ENCODE peak calls at places on chromosomes 3 and 15, in seven cellular contexts. W is adrenal gland, V is IMR-90, H is tibial nerve, X is body of pancreas, I is transverse colon, Y is testis. E is an unnamed sample. For H3K4me1, the result is how much of the 10 kb centered on the place peaks cover.

GRCh38 chr15:74821790-74822158 is 4.7 kb upstream of the CPLX3 start:
- DNase-seq in Y (no peak), I (no peak), X (no peak), V (no peak), H (no peak), W (no peak), E (no peak)

GRCh38 chr3:194587438-194587931 is 45.7 kb downstream of the TMEM44 start:
- DNase-seq in X (no peak), I (no peak), W (peak), V (peak), Y (no peak), H (no peak), E (no peak)

GRCh38 chr3:189349772-189350171 is 178.0 kb downstream of the TPRG1 start:
- DNase-seq in V (no peak), H (no peak), W (no peak), Y (no peak), X (no peak), I (no peak), E (no peak)

GRCh38 chr3:182686033-182686886 is 107.0 kb upstream of the ATP11B start:
- DNase-seq in W (no peak), H (no peak), V (no peak), I (no peak), X (no peak), Y (no peak), E (no peak)

GRCh38 chr15:59532770-59533379 is 78.7 kb upstream of the GCNT3 start:
- DNase-seq in Y (peak), W (peak), I (peak), X (peak), V (peak), H (no peak), E (peak)

GRCh38 chr3:141401584-141402475 is 33.5 kb downstream of the ZBTB38 start:
- DNase-seq in W (no peak), V (no peak), I (peak), H (no peak), Y (peak), X (peak), E (no peak)

GRCh38 chr3:8303466-8303865 is 198.2 kb upstream of the LMCD1 start:
- DNase-seq in W (peak), V (peak), H (no peak), Y (no peak), X (no peak), I (no peak), E (no peak)

GRCh38 chr3:188099907-188100306 is 54.0 kb upstream of the LPP start:
- DNase-seq in X (no peak), W (no peak), V (no peak), H (no peak), I (no peak), Y (no peak), E (no peak)

GRCh38 chr3:46545695-46546630 is 20.1 kb downstream of the LRRC2 start:
- DNase-seq in H (no peak), X (no peak), W (no peak), V (no peak), Y (no peak), I (no peak), E (no peak)

GRCh38 chr3:102090646-102091045 is 241.3 kb downstream of the NFKBIZ start:
- DNase-seq in Y (no peak), I (no peak), W (no peak), V (peak), X (no peak), H (no peak), E (no peak)

DNA sequence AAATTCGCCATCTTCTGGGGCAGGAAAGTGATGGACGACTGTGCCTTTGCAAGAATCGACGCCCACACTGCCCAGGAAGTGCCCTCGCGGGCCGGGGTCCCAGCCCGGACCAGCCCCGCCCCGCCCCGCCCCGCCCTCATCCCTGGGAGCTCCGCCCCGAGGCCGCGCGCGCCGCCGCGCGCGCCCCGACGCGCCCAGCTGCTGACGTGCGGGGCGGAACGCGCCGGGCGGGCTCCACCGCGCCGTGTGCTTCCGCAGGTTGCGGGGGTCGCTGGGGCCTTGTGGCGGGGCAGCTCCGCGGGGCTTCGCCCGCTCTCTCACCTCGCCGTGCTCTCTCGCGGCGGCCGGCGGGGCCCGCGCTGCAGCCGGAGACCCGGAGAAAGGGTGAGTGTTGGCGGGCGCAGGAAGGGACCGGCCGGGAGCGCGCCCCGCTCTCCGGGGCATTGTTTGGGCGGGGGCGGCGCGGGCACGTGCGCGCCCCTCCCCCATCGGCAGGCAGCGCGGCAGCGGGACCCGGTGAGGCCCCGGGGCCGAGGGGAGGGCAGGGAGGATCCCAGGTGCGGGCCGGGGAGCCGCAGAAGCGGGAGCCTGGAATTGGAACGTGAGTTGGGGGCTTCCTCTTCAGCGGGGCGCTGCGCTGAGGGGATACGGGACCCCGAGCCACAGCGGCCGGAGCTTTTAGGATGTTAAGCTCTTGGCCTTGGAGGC is at the start of gene YEATS2:
- DNase-seq in W (peak), X (peak), V (peak), I (peak), H (no peak), Y (peak), E (peak)
- TF ChIP-seq POLR2A in W (no peak), X (peak), V (peak), I (peak), H (peak), Y (no peak), E (no peak)

DNA sequence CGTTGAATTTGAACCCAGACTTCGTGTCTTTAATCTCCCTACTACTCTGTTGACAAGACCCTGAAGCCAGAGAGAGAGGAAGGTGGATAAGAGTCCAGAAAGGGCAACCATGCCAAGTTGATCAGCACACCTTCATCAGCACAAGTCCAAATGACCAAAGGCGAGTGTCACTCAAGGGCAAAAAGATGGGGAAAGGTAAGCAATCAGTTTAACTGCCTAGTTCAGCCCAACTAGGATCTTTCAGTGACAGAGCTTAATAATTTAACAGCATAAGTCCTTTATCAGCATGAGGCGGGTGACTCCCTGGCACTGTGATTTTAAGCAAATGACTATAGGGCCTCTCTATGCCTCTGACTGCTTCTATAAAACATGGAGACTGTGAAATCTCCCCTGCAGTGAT is 6.2 kb downstream of the SUCLG2 start:
- DNase-seq in Y (no peak), X (no peak), I (peak), H (no peak), W (no peak), V (no peak), E (no peak)
- H3K4me1 ChIP-seq in Y (under half), X (half or more), I (half or more), H (under half), W (under half), V (under half), E (under half)

GRCh38 chr15:42548258-42549051 is at the start of the genes HAUS2 and LRRC57:
- DNase-seq in H (peak), W (peak), X (peak), I (peak), V (peak), Y (peak), E (peak)
- TF ChIP-seq POLR2A in H (peak), W (peak), X (peak), I (peak), V (peak), Y (peak), E (peak)

GRCh38 chr15:90074916-90075315 is 27.4 kb downstream of the IDH2 start:
- DNase-seq in V (no peak), I (no peak), W (no peak), Y (no peak), H (no peak), X (no peak), E (no peak)
- H3K4me1 ChIP-seq in V (under half), I (under half), W (under half), Y (under half), H (under half), X (half or more), E (under half)

DNA sequence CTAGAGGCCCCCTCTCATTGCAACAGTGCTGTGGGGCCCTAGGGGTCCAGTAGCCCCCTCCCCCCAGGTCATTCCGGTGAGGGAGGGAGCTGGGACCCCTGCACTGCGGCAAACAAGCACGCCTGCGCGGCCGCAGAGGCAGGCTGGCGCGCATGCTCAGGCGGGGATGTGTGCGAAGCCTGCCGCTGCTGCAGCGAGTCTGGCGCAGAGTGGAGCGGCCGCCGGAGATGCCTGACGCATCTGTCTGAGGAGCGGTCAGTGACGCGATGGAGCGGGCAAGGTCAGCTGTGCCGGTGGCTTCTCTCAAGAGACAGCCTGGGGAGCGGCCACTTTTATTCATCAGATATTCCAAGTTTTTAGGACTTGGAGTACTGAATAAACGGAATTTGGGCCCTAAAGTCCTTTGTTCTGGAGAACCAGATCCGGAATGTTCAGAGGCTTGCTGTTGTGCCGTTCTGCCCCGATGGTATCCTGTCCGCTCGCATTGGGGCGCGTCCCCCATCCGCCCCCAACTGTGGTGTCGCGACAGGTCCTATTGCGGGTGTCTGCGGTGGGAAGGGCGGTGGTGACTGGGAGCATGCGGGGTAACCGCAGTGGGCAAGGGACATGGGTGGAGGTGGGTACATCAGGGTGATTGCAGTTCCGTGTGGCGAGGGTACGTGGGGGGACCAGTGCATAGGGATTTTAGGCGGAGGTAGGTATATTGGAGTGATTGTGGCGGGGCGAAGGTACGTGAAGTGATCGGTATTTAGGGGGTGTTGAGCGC is at the start of the genes SNRPN and SNURF:
- DNase-seq in V (peak), I (peak), W (peak), Y (peak), H (peak), X (peak), E (peak)
- TF ChIP-seq POLR2A in V (peak), I (peak), W (peak), Y (peak), H (peak), X (peak), E (peak)

GRCh38 chr3:159782724-159783421 is 205.8 kb upstream of the IL12A start:
- DNase-seq in W (no peak), Y (no peak), X (no peak), H (no peak), V (no peak), I (peak), E (no peak)
- H3K4me1 ChIP-seq in W (under half), Y (under half), X (under half), H (under half), V (under half), I (under half), E (under half)

E was measured in sigmoid colon.